ENCODE peak calls at places on chromosomes 1 and 21, in four cellular contexts. One of them, this sample, is unnamed.

GRCh38 chr1:240091614-240092300 is at the start of gene FMN2:
- DNase-seq in GM12878: no peak
- DNase-seq in K562: no peak
- DNase-seq in HepG2: peak
- DNase-seq in this sample: peak

GRCh38 chr1:65260851-65261473 is 48.4 kb upstream of the DNAJC6 start:
- DNase-seq in GM12878: no peak
- DNase-seq in K562: peak
- DNase-seq in HepG2: no peak
- DNase-seq in this sample: no peak

GRCh38 chr1:248881261-248881660 is 22.4 kb upstream of the ZNF692 start:
- DNase-seq in GM12878: no peak
- DNase-seq in K562: no peak
- DNase-seq in HepG2: no peak
- DNase-seq in this sample: no peak

GRCh38 chr1:9231648-9232332 is 2.8 kb upstream of the H6PD start:
- DNase-seq in GM12878: no peak
- DNase-seq in K562: no peak
- DNase-seq in HepG2: no peak
- DNase-seq in this sample: no peak

GRCh38 chr21:45407629-45408247 is 2.8 kb downstream of the COL18A1 start:
- DNase-seq in GM12878: no peak
- DNase-seq in K562: no peak
- DNase-seq in HepG2: no peak
- DNase-seq in this sample: no peak

GRCh38 chr1:230186874-230187273 is 119.8 kb downstream of the GALNT2 start:
- DNase-seq in GM12878: no peak
- DNase-seq in K562: no peak
- DNase-seq in HepG2: no peak
- DNase-seq in this sample: no peak

GRCh38 chr1:248924696-248925532 is 18.9 kb downstream of the PGBD2 start:
- DNase-seq in GM12878: peak
- DNase-seq in K562: no peak
- DNase-seq in HepG2: peak
- DNase-seq in this sample: peak

GRCh38 chr1:27971674-27972073 is 11.9 kb downstream of the XKR8 start:
- DNase-seq in GM12878: no peak
- DNase-seq in K562: no peak
- DNase-seq in HepG2: no peak
- DNase-seq in this sample: no peak

GRCh38 chr1:229287257-229287656 is 16.3 kb downstream of the RAB4A start:
- DNase-seq in GM12878: no peak
- DNase-seq in K562: no peak
- DNase-seq in HepG2: no peak
- DNase-seq in this sample: no peak

GRCh38 chr1:31848381-31848897 is 32.6 kb upstream of the SPOCD1 start:
- DNase-seq in GM12878: no peak
- DNase-seq in K562: no peak
- DNase-seq in HepG2: no peak
- DNase-seq in this sample: no peak

GRCh38 chr1:56508523-56508983 is 70.8 kb downstream of the PLPP3 start:
- DNase-seq in GM12878: no peak
- DNase-seq in K562: no peak
- DNase-seq in HepG2: peak
- DNase-seq in this sample: no peak

GRCh38 chr1:48493970-48494769 is 22.2 kb upstream of the SPATA6 start:
- DNase-seq in GM12878: no peak
- DNase-seq in K562: no peak
- DNase-seq in HepG2: peak
- DNase-seq in this sample: peak

GRCh38 chr1:22967833-22968232 is 4.8 kb downstream of the LACTBL1 start:
- DNase-seq in GM12878: no peak
- DNase-seq in K562: no peak
- DNase-seq in HepG2: no peak
- DNase-seq in this sample: no peak

GRCh38 chr1:204842892-204843291 is 27.8 kb upstream of the NFASC start:
- DNase-seq in GM12878: no peak
- DNase-seq in K562: no peak
- DNase-seq in HepG2: no peak
- DNase-seq in this sample: no peak

GRCh38 chr1:41713557-41714327 is 205.0 kb downstream of the HIVEP3 start:
- DNase-seq in GM12878: no peak
- DNase-seq in K562: no peak
- DNase-seq in HepG2: no peak
- DNase-seq in this sample: peak

GRCh38 chr1:204207136-204207616 is 6.6 kb downstream of the GOLT1A start:
- DNase-seq in GM12878: no peak
- DNase-seq in K562: peak
- DNase-seq in HepG2: peak
- DNase-seq in this sample: peak

GRCh38 chr1:204127597-204128242 is 24.1 kb downstream of the ETNK2 start:
- DNase-seq in GM12878: no peak
- DNase-seq in K562: peak
- DNase-seq in HepG2: peak
- DNase-seq in this sample: peak

GRCh38 chr1:97906567-97907228 is 14.1 kb downstream of the DPYD start:
- DNase-seq in GM12878: no peak
- DNase-seq in K562: no peak
- DNase-seq in HepG2: peak
- DNase-seq in this sample: no peak

GRCh38 chr1:56516539-56517252 is 62.7 kb downstream of the PLPP3 start:
- DNase-seq in GM12878: peak
- DNase-seq in K562: peak
- DNase-seq in HepG2: no peak
- DNase-seq in this sample: no peak

GRCh38 chr1:7322283-7322785 is 448.8 kb upstream of the VAMP3 start:
- DNase-seq in GM12878: no peak
- DNase-seq in K562: no peak
- DNase-seq in HepG2: no peak
- DNase-seq in this sample: no peak

GRCh38 chr1:21220815-21221214 is 44.1 kb upstream of the EIF4G3 start:
- DNase-seq in GM12878: no peak
- DNase-seq in K562: no peak
- DNase-seq in HepG2: no peak
- DNase-seq in this sample: no peak

GRCh38 chr1:100834779-100835645 is 59.6 kb downstream of the EXTL2 start:
- DNase-seq in GM12878: no peak
- DNase-seq in K562: peak
- DNase-seq in HepG2: peak
- DNase-seq in this sample: peak

GRCh38 chr21:29074007-29074376 is 544 bp upstream of the CCT8 start:
- DNase-seq in GM12878: no peak
- DNase-seq in K562: no peak
- DNase-seq in HepG2: no peak
- DNase-seq in this sample: no peak

GRCh38 chr1:94237291-94238226 is at the start of gene ARHGAP29:
- DNase-seq in GM12878: no peak
- DNase-seq in K562: peak
- DNase-seq in HepG2: peak
- DNase-seq in this sample: peak

GRCh38 chr1:158055854-158056253 is 62.4 kb downstream of the KIRREL1 start:
- DNase-seq in GM12878: no peak
- DNase-seq in K562: no peak
- DNase-seq in HepG2: no peak
- DNase-seq in this sample: no peak

GRCh38 chr1:228109073-228109961 is at the start of gene MRPL55:
- DNase-seq in GM12878: peak
- DNase-seq in K562: peak
- DNase-seq in HepG2: peak
- DNase-seq in this sample: peak

GRCh38 chr1:182083851-182084486 is 22.5 kb upstream of the ZNF648 start:
- DNase-seq in GM12878: no peak
- DNase-seq in K562: no peak
- DNase-seq in HepG2: no peak
- DNase-seq in this sample: no peak

GRCh38 chr1:212540031-212540430 is 68.5 kb upstream of the ATF3 start:
- DNase-seq in GM12878: no peak
- DNase-seq in K562: no peak
- DNase-seq in HepG2: no peak
- DNase-seq in this sample: no peak

GRCh38 chr21:37200641-37201480 is 66.3 kb downstream of the VPS26C start:
- DNase-seq in GM12878: no peak
- DNase-seq in K562: no peak
- DNase-seq in HepG2: no peak
- DNase-seq in this sample: no peak

DNA sequence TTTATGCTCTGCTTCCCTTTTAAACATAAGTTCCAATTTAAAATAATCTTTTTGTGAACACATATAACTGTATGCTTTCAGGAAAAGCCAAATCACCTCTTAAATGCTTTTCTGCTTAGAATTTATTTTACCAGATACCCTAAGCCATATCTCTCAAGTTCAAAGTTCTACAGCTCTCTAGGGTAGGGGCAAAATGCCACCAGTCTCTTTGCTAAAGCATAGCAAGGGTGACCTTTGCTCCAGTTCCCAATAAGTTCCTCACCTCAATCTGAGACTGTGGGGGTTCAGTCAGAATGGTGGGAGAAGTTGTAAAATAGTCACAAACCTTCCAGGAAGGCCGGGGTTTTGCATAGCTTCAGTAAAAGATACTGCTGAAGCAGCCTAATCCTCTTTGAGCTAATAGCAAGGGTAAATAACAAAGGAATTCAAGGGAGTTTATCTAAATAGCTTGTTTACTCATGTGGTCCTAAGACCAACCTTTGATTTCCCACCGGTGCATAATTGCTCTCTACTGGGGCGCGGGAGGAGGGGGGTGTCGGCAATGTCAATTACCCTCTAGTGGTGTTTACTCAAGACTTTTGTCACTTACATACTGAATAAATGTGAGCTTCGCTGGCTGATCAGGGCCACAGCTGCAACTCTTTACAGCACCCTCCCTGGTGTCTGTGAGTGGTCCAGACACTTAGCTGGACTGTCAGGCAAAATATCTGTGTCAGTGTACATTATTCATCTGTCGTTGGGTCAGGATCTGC is 1376.2 kb downstream of the NCAM2 start:
- DNase-seq in GM12878: no peak
- DNase-seq in K562: no peak
- DNase-seq in HepG2: no peak
- DNase-seq in this sample: no peak
- TF ChIP-seq FOXK2 in GM12878: no peak
- TF ChIP-seq FOXK2 in K562: no peak
- TF ChIP-seq FOXK2 in HepG2: no peak
- TF ChIP-seq FOXK2 in this sample: no peak

GRCh38 chr1:73593804-73594203 is 604.2 kb downstream of the LRRIQ3 start:
- DNase-seq in GM12878: no peak
- DNase-seq in K562: no peak
- DNase-seq in HepG2: no peak
- DNase-seq in this sample: no peak

GRCh38 chr1:73593379-73593778 is 604.6 kb downstream of the LRRIQ3 start:
- DNase-seq in GM12878: no peak
- DNase-seq in K562: no peak
- DNase-seq in HepG2: no peak
- DNase-seq in this sample: no peak
- TF ChIP-seq TARDBP in GM12878: no peak
- TF ChIP-seq TARDBP in K562: no peak
- TF ChIP-seq TARDBP in HepG2: no peak
- TF ChIP-seq TARDBP in this sample: no peak

GRCh38 chr1:208329291-208329690 is 85.1 kb upstream of the PLXNA2 start:
- DNase-seq in GM12878: no peak
- DNase-seq in K562: no peak
- DNase-seq in HepG2: no peak
- DNase-seq in this sample: no peak
- TF ChIP-seq BHLHE40 in GM12878: no peak
- TF ChIP-seq BHLHE40 in K562: no peak
- TF ChIP-seq BHLHE40 in HepG2: no peak
- TF ChIP-seq BHLHE40 in this sample: no peak

GRCh38 chr1:66394603-66395002 is 139.3 kb upstream of the SGIP1 start:
- DNase-seq in GM12878: no peak
- DNase-seq in K562: no peak
- DNase-seq in HepG2: no peak
- DNase-seq in this sample: no peak

GRCh38 chr1:66393586-66394334 is 140.2 kb upstream of the SGIP1 start:
- DNase-seq in GM12878: no peak
- DNase-seq in K562: no peak
- DNase-seq in HepG2: no peak
- DNase-seq in this sample: no peak

GRCh38 chr1:66397192-66397591 is 136.8 kb upstream of the SGIP1 start:
- DNase-seq in GM12878: no peak
- DNase-seq in K562: no peak
- DNase-seq in HepG2: no peak
- DNase-seq in this sample: no peak

GRCh38 chr1:66396212-66396890 is 137.6 kb upstream of the SGIP1 start:
- DNase-seq in GM12878: peak
- DNase-seq in K562: no peak
- DNase-seq in HepG2: no peak
- DNase-seq in this sample: no peak

GRCh38 chr1:66395202-66396061 is 138.5 kb upstream of the SGIP1 start:
- DNase-seq in GM12878: no peak
- DNase-seq in K562: no peak
- DNase-seq in HepG2: no peak
- DNase-seq in this sample: no peak
- TF ChIP-seq FOXK2 in GM12878: no peak
- TF ChIP-seq FOXK2 in K562: no peak
- TF ChIP-seq FOXK2 in HepG2: no peak
- TF ChIP-seq FOXK2 in this sample: no peak

DNA sequence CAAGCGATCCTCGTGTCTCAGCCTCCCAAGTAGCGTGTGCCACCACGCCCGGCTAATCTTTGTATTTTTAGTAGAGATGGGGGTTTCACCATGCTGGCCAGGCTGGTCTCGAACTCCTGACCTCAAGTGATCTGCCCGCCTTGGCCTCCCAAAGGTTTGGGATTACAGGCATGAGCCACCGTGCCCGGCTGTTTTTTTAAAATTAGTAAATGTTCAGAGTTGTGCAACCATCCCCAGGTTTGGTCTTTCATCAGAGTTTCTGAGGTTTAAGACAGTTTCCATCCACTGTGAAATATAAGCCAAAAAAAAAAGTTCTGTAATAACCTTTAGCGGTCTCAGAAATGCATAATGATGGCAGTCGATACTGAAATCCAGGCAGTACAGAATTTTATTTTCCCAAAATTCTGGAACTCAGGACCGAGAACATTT is 548 bp upstream of the SYT11 start:
- DNase-seq in GM12878: no peak
- DNase-seq in K562: no peak
- DNase-seq in HepG2: no peak
- DNase-seq in this sample: no peak
- TF ChIP-seq TARDBP in GM12878: no peak
- TF ChIP-seq TARDBP in K562: no peak
- TF ChIP-seq TARDBP in HepG2: no peak
- TF ChIP-seq TARDBP in this sample: no peak

GRCh38 chr1:226695335-226695900 is 43.7 kb downstream of the ITPKB start:
- DNase-seq in GM12878: no peak
- DNase-seq in K562: no peak
- DNase-seq in HepG2: no peak
- DNase-seq in this sample: no peak

GRCh38 chr1:226691257-226691656 is 47.8 kb downstream of the ITPKB start:
- DNase-seq in GM12878: no peak
- DNase-seq in K562: no peak
- DNase-seq in HepG2: no peak
- DNase-seq in this sample: no peak

GRCh38 chr1:226690460-226690982 is 48.6 kb downstream of the ITPKB start:
- DNase-seq in GM12878: no peak
- DNase-seq in K562: no peak
- DNase-seq in HepG2: no peak
- DNase-seq in this sample: no peak

GRCh38 chr1:226692868-226693267 is 46.2 kb downstream of the ITPKB start:
- DNase-seq in GM12878: no peak
- DNase-seq in K562: no peak
- DNase-seq in HepG2: no peak
- DNase-seq in this sample: no peak

GRCh38 chr1:226692067-226692792 is 46.9 kb downstream of the ITPKB start:
- DNase-seq in GM12878: no peak
- DNase-seq in K562: no peak
- DNase-seq in HepG2: no peak
- DNase-seq in this sample: no peak
- TF ChIP-seq BHLHE40 in GM12878: no peak
- TF ChIP-seq BHLHE40 in K562: no peak
- TF ChIP-seq BHLHE40 in HepG2: no peak
- TF ChIP-seq BHLHE40 in this sample: no peak